ENCODE peak calls at places on chromosomes 3 and 15, in five cellular contexts. B, F, S, O and X are unnamed samples.

GRCh38 chr15:73517566-73517965 is 74.6 kb downstream of the REC114 start:
- DNase-seq in F (no peak), B (no peak), O (no peak), S (no peak), X (no peak)

GRCh38 chr15:85289677-85290365 is 90.6 kb upstream of the AKAP13 start:
- DNase-seq in O (peak), F (no peak), S (no peak), B (peak), X (peak)

GRCh38 chr15:48393650-48394049 is 62.4 kb downstream of the DUT start:
- DNase-seq in B (no peak), F (no peak), S (no peak), O (no peak), X (no peak)

GRCh38 chr3:108780235-108780634 is 23.0 kb upstream of the RETNLB start:
- DNase-seq in S (no peak), B (no peak), F (no peak), O (peak), X (no peak)

GRCh38 chr3:126968995-126969385 is 13.9 kb upstream of the PLXNA1 start:
- DNase-seq in B (no peak), O (no peak), F (no peak), S (no peak), X (no peak)

GRCh38 chr15:20340331-20340811 is 201.2 kb downstream of the GOLGA6L6 start:
- DNase-seq in B (no peak), O (peak), F (no peak), S (no peak), X (no peak)

GRCh38 chr3:101995371-101996046 is 146.2 kb downstream of the NFKBIZ start:
- DNase-seq in B (peak), S (no peak), O (no peak), F (no peak), X (no peak)

GRCh38 chr15:53739187-53739586 is 20.3 kb downstream of the WDR72 start:
- DNase-seq in S (no peak), B (no peak), O (no peak), F (no peak), X (no peak)

GRCh38 chr3:42752961-42753360 is 20.1 kb downstream of the CCDC13 start:
- DNase-seq in F (no peak), O (no peak), S (no peak), B (no peak), X (no peak)

GRCh38 chr3:69084326-69084667 is 440 bp upstream of the ARL6IP5 start:
- DNase-seq in B (peak), S (no peak), F (no peak), O (no peak), X (peak)

GRCh38 chr3:81406318-81406717 is 355.1 kb downstream of the GBE1 start:
- DNase-seq in B (no peak), O (no peak), S (no peak), F (no peak), X (no peak)

GRCh38 chr15:77959094-77959879 is 118.2 kb downstream of the TBC1D2B start:
- DNase-seq in S (peak), F (peak), O (peak), B (peak), X (peak)

GRCh38 chr3:108006901-108007331 is 83.9 kb downstream of the CD47 start:
- DNase-seq in F (no peak), S (no peak), B (no peak), O (no peak), X (no peak)

GRCh38 chr15:81411056-81411455 is 37.0 kb upstream of the TMC3 start:
- DNase-seq in B (no peak), F (no peak), S (no peak), O (no peak), X (no peak)

GRCh38 chr3:4821331-4821730 is 157.9 kb upstream of the BHLHE40 start:
- DNase-seq in B (no peak), S (no peak), O (no peak), F (no peak), X (no peak)

GRCh38 chr3:121759541-121760202 is 10.1 kb upstream of the GOLGB1 start:
- DNase-seq in B (no peak), S (no peak), F (no peak), O (no peak), X (no peak)

GRCh38 chr3:61381745-61382392 is 130.6 kb upstream of the FHIT start:
- DNase-seq in O (peak), S (no peak), B (peak), F (no peak), X (peak)

GRCh38 chr3:5347486-5347885 is 160.0 kb downstream of the EDEM1 start:
- DNase-seq in B (no peak), S (no peak), F (no peak), O (no peak), X (no peak)

GRCh38 chr3:155963557-155963956 is 93.1 kb downstream of the GMPS start:
- DNase-seq in S (no peak), B (no peak), O (no peak), F (no peak), X (no peak)

GRCh38 chr15:91291673-91292072 is 191.6 kb downstream of the SV2B start:
- DNase-seq in F (no peak), S (no peak), O (peak), B (no peak), X (no peak)

GRCh38 chr15:77838061-77838460 is 205.3 kb upstream of the LINGO1 start:
- DNase-seq in B (peak), F (no peak), S (no peak), O (no peak), X (no peak)

GRCh38 chr3:107690522-107691138 is 167.9 kb downstream of the BBX start:
- DNase-seq in O (peak), B (peak), S (no peak), F (peak), X (peak)

GRCh38 chr3:126961191-126961790 is 21.6 kb upstream of the PLXNA1 start:
- DNase-seq in B (peak), S (no peak), F (no peak), O (peak), X (no peak)

GRCh38 chr15:84826369-84826823 is 9.2 kb downstream of the ALPK3 start:
- DNase-seq in F (no peak), O (peak), B (peak), S (no peak), X (no peak)

GRCh38 chr3:71397046-71397445 is 186.5 kb downstream of the FOXP1 start:
- DNase-seq in O (peak), S (no peak), F (no peak), B (peak), X (peak)

GRCh38 chr3:196440041-196440537 is 7.9 kb upstream of the UBXN7 start:
- DNase-seq in O (peak), F (peak), B (no peak), S (no peak), X (no peak)

GRCh38 chr3:188208751-188209433 is 54.9 kb downstream of the LPP start:
- DNase-seq in S (no peak), B (no peak), O (no peak), F (peak), X (no peak)